ENCODE peak calls at places on chromosomes 2 and 18, in seven cellular contexts. H, O, R, A, U, Q and X are unnamed samples.

GRCh38 chr2:192267484-192267883 is 72.8 kb upstream of the TMEFF2 start:
- DNase-seq in H (peak), O (no peak), R (peak), A (no peak), U (no peak), Q (no peak), X (no peak)

GRCh38 chr2:54712516-54712915 is 10.9 kb upstream of the EML6 start:
- DNase-seq in H (no peak), O (no peak), R (no peak), A (no peak), U (no peak), Q (no peak), X (no peak)

GRCh38 chr18:66582151-66582550 is 21.7 kb downstream of the CDH19 start:
- DNase-seq in H (no peak), O (no peak), R (no peak), A (no peak), U (no peak), Q (no peak), X (no peak)

GRCh38 chr2:236775521-236775920 is 205.9 kb downstream of the ACKR3 start:
- DNase-seq in H (no peak), O (no peak), R (no peak), A (no peak), U (no peak), Q (no peak), X (no peak)

GRCh38 chr2:158688722-158689121 is 106.4 kb upstream of the DAPL1 start:
- DNase-seq in H (peak), O (no peak), R (peak), A (no peak), U (peak), Q (no peak), X (no peak)

GRCh38 chr2:184577056-184577455 is 21.3 kb upstream of the ZNF804A start:
- DNase-seq in H (no peak), O (no peak), R (no peak), A (no peak), U (no peak), Q (no peak), X (no peak)

GRCh38 chr2:205566556-205567061 is 115.7 kb upstream of the NRP2 start:
- DNase-seq in H (no peak), O (no peak), R (no peak), A (no peak), U (no peak), Q (no peak), X (no peak)

GRCh38 chr2:15702452-15702851 is 110.8 kb downstream of the DDX1 start:
- DNase-seq in H (no peak), O (no peak), R (no peak), A (no peak), U (no peak), Q (no peak), X (no peak)

GRCh38 chr2:12613137-12613912 is 103.4 kb upstream of the TRIB2 start:
- DNase-seq in H (no peak), O (no peak), R (no peak), A (no peak), U (no peak), Q (no peak), X (no peak)

GRCh38 chr2:98598781-98599428 is 9.4 kb downstream of the COA5 start:
- DNase-seq in H (no peak), O (no peak), R (peak), A (no peak), U (no peak), Q (no peak), X (no peak)

GRCh38 chr2:219645631-219646527 is 18.4 kb downstream of the SLC4A3 start:
- DNase-seq in H (peak), O (no peak), R (peak), A (no peak), U (no peak), Q (no peak), X (no peak)

GRCh38 chr2:70828115-70828514 is 7.5 kb downstream of the CD207 start:
- DNase-seq in H (no peak), O (no peak), R (no peak), A (no peak), U (no peak), Q (no peak), X (no peak)

GRCh38 chr2:100571668-100572067 is 8.9 kb downstream of the PDCL3 start:
- DNase-seq in H (no peak), O (no peak), R (no peak), A (no peak), U (no peak), Q (no peak), X (no peak)

GRCh38 chr18:76621782-76622495 is 126.9 kb upstream of the ZNF516 start:
- DNase-seq in H (no peak), O (no peak), R (no peak), A (no peak), U (peak), Q (no peak), X (no peak)

GRCh38 chr18:76451475-76452331 is 43.3 kb downstream of the ZNF516 start:
- DNase-seq in H (no peak), O (no peak), R (no peak), A (no peak), U (no peak), Q (no peak), X (peak)